ENCODE peak calls at places on chromosomes 6 and 20, in six cellular contexts. M, C, O, V, B and U are unnamed samples.

GRCh38 chr6:144559865-144560603 is 274.9 kb downstream of the UTRN start:
- DNase-seq in M (no peak), C (peak; percentile 50), O (no peak), V (peak; percentile 38), B (no peak), U (peak; percentile 81)

GRCh38 chr6:133610974-133611373 is 277.9 kb upstream of the TCF21 start:
- DNase-seq in M (no peak), C (peak; percentile 49), O (no peak), V (no peak), B (no peak), U (no peak)

GRCh38 chr6:7691021-7691420 is 34.9 kb upstream of the BMP6 start:
- DNase-seq in M (no peak), C (no peak), O (no peak), V (no peak), B (no peak), U (no peak)

GRCh38 chr6:55069132-55069781 is 105.1 kb upstream of the HCRTR2 start:
- DNase-seq in M (no peak), C (peak; percentile 72), O (no peak), V (peak; percentile 66), B (peak; percentile 75), U (peak; percentile 53)

GRCh38 chr6:83862776-83863471 is 3.4 kb downstream of the CYB5R4 start:
- DNase-seq in M (no peak), C (no peak), O (no peak), V (peak; percentile 69), B (no peak), U (no peak)

GRCh38 chr6:1952726-1953360 is 292.6 kb downstream of the GMDS start:
- DNase-seq in M (no peak), C (peak; percentile 91), O (no peak), V (peak; percentile 100), B (no peak), U (peak; percentile 97)

GRCh38 chr6:125839471-125839870 is 48.7 kb downstream of the NCOA7 start:
- DNase-seq in M (no peak), C (peak; percentile 85), O (no peak), V (peak; percentile 13), B (no peak), U (no peak)

GRCh38 chr20:63042448-63043071 is 35.8 kb upstream of the BHLHE23 start:
- DNase-seq in M (no peak), C (no peak), O (peak; percentile 1), V (no peak), B (no peak), U (no peak)

GRCh38 chr20:42955713-42956112 is 234.0 kb downstream of the PTPRT start:
- DNase-seq in M (no peak), C (no peak), O (no peak), V (no peak), B (no peak), U (no peak)

GRCh38 chr6:95240514-95240913 is 336.8 kb upstream of the MANEA start:
- DNase-seq in M (no peak), C (no peak), O (no peak), V (no peak), B (no peak), U (no peak)

GRCh38 chr6:127606131-127606562 is 29.2 kb downstream of the C6orf58 start:
- DNase-seq in M (no peak), C (peak; percentile 54), O (peak; percentile 31), V (peak; percentile 31), B (peak; percentile 80), U (peak; percentile 51)

GRCh38 chr20:4073852-4074741 is 58.7 kb upstream of the RNF24 start:
- DNase-seq in M (no peak), C (no peak), O (no peak), V (no peak), B (peak; percentile 47), U (no peak)

GRCh38 chr20:47989957-47990356 is 204.7 kb upstream of the SULF2 start:
- DNase-seq in M (no peak), C (no peak), O (no peak), V (no peak), B (no peak), U (no peak)

GRCh38 chr6:766625-767024 is 73.7 kb upstream of the EXOC2 start:
- DNase-seq in M (no peak), C (no peak), O (no peak), V (no peak), B (no peak), U (no peak)

GRCh38 chr6:3409699-3410384 is 47.0 kb downstream of the SLC22A23 start:
- DNase-seq in M (no peak), C (peak; percentile 17), O (no peak), V (no peak), B (peak; percentile 46), U (no peak)

GRCh38 chr20:9838035-9838377 is 870 bp downstream of the PAK5 start:
- DNase-seq in M (no peak), C (no peak), O (no peak), V (no peak), B (peak; percentile 6), U (no peak)

GRCh38 chr20:5471368-5471767 is 154.6 kb upstream of the PROKR2 start:
- DNase-seq in M (no peak), C (no peak), O (no peak), V (no peak), B (no peak), U (no peak)

GRCh38 chr6:83113258-83113657 is 45.8 kb downstream of the DOP1A start:
- DNase-seq in M (no peak), C (no peak), O (no peak), V (peak; percentile 43), B (no peak), U (no peak)

GRCh38 chr6:90193359-90193758 is 103.3 kb downstream of the BACH2 start:
- DNase-seq in M (peak; percentile 29), C (no peak), O (no peak), V (no peak), B (no peak), U (no peak)

GRCh38 chr6:161917645-161918044 is 643.8 kb upstream of the AGPAT4 start:
- DNase-seq in M (no peak), C (no peak), O (no peak), V (no peak), B (no peak), U (no peak)
- TF ChIP-seq CTCF in M (no peak), C (no peak), O (no peak), V (no peak), B (no peak), U (no peak)

GRCh38 chr6:31736768-31737314 is 511 bp upstream of the CLIC1 start:
- DNase-seq in M (no peak), C (no peak), O (no peak), V (no peak), B (no peak), U (no peak)

GRCh38 chr6:31736026-31736767 is at the start of gene CLIC1:
- DNase-seq in M (peak; percentile 76), C (peak; percentile 74), O (peak; percentile 90), V (peak; percentile 75), B (peak; percentile 90), U (peak; percentile 79)

GRCh38 chr6:31737315-31738047 is 1.2 kb upstream of the CLIC1 start:
- DNase-seq in M (no peak), C (peak; percentile 23), O (no peak), V (no peak), B (peak; percentile 56), U (no peak)

GRCh38 chr6:31739639-31740396 is at the start of gene MSH5:
- DNase-seq in M (peak; percentile 92), C (peak; percentile 99), O (peak; percentile 99), V (peak; percentile 99), B (peak; percentile 100), U (peak; percentile 99)

DNA sequence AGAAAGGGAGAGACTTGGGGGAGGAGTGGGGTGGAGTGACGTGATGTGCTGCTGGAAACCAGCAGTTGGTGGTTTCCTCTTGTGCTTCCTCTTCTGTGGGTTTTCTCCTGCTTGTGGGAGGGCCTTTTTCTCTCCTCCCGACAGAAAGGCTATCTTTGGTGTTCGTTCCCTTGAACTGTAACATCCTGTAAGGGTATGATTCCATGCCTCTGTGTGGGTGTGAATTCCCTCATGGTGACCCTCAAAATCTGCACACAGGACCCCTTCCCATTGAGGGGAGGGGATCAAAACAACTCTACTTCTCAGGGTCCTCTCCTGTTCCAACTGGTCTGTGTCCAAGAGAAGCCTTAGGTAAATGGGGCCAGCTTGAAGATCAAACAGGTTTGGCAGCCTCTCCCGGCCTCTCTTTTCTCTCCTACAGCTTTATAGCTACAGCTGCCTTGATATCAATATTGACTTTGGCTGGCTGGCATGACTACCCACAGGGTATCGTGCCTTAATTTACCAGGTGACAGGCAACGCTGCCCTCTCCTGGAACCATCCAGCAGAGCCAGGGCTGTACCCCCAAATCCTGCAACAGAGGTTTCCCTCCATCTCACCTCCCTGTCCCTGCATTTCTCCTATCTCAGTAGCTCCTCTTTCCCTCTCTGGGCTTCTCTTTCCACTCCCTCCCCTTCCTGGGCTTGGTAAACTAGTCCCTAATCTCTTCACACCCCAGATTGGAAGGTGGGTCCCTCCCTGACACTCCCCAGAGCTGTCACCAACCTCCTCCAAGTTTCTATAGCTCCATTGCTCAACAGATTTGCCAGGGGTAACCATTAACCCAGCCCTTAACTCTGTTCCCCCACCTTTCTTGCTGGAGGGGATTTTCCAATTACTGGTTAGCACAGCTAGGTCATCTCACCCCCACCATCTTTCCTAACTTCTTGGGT is 1.5 kb upstream of the MSH5 start:
- DNase-seq in M (peak; percentile 62), C (peak; percentile 86), O (no peak), V (peak; percentile 89), B (peak; percentile 50), U (peak; percentile 78)
- TF ChIP-seq CTCF in M (no peak), C (peak; percentile 29), O (no peak), V (peak; percentile 30), B (peak; percentile 48), U (peak; percentile 63)

GRCh38 chr6:35731736-35732532 is 4.9 kb upstream of the ARMC12 start:
- DNase-seq in M (peak; percentile 93), C (peak; percentile 99), O (peak; percentile 99), V (peak; percentile 83), B (peak; percentile 97), U (peak; percentile 81)
- TF ChIP-seq CTCF in M (peak; percentile 17), C (no peak), O (no peak), V (no peak), B (peak; percentile 12), U (peak; percentile 43)

GRCh38 chr20:50460608-50461268 is 49.4 kb upstream of the PTPN1 start:
- DNase-seq in M (peak; percentile 83), C (peak; percentile 88), O (peak; percentile 95), V (peak; percentile 75), B (peak; percentile 91), U (peak; percentile 71)

GRCh38 chr20:50464725-50465650 is 45.2 kb upstream of the PTPN1 start:
- DNase-seq in M (no peak), C (no peak), O (no peak), V (peak; percentile 28), B (no peak), U (no peak)

GRCh38 chr20:50462093-50462685 is 48.0 kb upstream of the PTPN1 start:
- DNase-seq in M (no peak), C (peak; percentile 52), O (no peak), V (peak; percentile 27), B (no peak), U (no peak)

GRCh38 chr20:50467618-50468373 is 42.4 kb upstream of the PTPN1 start:
- DNase-seq in M (no peak), C (peak; percentile 68), O (no peak), V (peak; percentile 50), B (peak; percentile 69), U (peak; percentile 24)

DNA sequence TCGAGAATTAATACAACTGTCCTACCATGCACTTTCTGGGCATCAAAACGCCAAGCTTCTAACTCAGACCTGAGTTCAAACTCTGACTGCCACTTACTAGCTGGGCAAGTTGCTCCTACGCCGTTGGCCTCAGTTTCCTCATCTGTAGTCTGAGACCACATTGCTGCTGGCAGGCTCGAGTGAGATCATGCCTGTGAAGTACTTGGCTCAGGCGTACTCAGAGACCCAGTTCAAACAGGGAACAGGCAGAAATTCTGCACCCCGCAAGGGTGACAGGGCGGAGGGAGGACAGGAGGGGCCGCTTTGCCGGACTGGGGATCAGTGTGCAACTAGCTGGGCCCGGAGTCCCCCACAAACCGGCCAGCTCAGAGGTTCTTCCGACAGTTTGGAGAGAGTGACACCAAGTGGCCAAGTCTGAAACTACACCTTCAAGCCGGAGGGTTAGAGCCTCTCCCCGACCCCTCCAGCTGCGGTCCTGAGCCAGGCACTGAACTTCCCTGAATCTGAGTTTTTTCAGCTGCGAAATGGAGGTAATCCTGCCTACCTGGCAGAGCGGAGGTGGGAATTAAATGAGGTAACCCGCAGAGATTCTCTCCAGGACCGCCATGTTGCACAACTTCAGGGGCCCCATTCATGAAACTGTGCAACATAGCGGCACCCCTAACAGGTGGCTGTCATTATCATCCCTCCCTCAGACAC is 46.0 kb upstream of the PTPN1 start:
- DNase-seq in M (peak; percentile 58), C (peak; percentile 67), O (peak; percentile 77), V (peak; percentile 49), B (peak; percentile 77), U (peak; percentile 37)
- TF ChIP-seq CTCF in M (peak; percentile 83), C (peak; percentile 60), O (peak; percentile 83), V (peak; percentile 75), B (peak; percentile 58), U (peak; percentile 92)